ENCODE peak calls at places on chromosomes 16 and 17, in five cellular contexts. One of them, this sample, is unnamed.
A peak's percentile ranks its signal among the peaks of the same experiment; 100 is the strongest.

GRCh38 chr17:11589706-11590105 is 8.6 kb upstream of the DNAH9 start:
- DNase-seq in GM23338: no peak
- DNase-seq in iPS-NIHi11: no peak
- DNase-seq in stimulated activated CD4-positive, alpha-beta T cell treated with anti-CD3 and anti-CD28 coated beads, Interleukin-2, amount 100 ng/mL, for 24 hours: no peak
- DNase-seq in skeletal muscle cell: no peak
- DNase-seq in this sample: no peak

GRCh38 chr17:76920364-76921139 is 52.3 kb downstream of the MGAT5B start:
- DNase-seq in GM23338: no peak
- DNase-seq in iPS-NIHi11: no peak
- DNase-seq in stimulated activated CD4-positive, alpha-beta T cell treated with anti-CD3 and anti-CD28 coated beads, Interleukin-2, amount 100 ng/mL, for 24 hours: no peak
- DNase-seq in skeletal muscle cell: no peak
- DNase-seq in this sample: no peak

GRCh38 chr16:85536411-85537330 is 76.5 kb upstream of the GSE1 start:
- DNase-seq in GM23338: peak; percentile 3
- DNase-seq in iPS-NIHi11: no peak
- DNase-seq in stimulated activated CD4-positive, alpha-beta T cell treated with anti-CD3 and anti-CD28 coated beads, Interleukin-2, amount 100 ng/mL, for 24 hours: no peak
- DNase-seq in skeletal muscle cell: no peak
- DNase-seq in this sample: no peak

GRCh38 chr16:12206031-12206748 is 229.7 kb downstream of the SNX29 start:
- DNase-seq in GM23338: no peak
- DNase-seq in iPS-NIHi11: no peak
- DNase-seq in stimulated activated CD4-positive, alpha-beta T cell treated with anti-CD3 and anti-CD28 coated beads, Interleukin-2, amount 100 ng/mL, for 24 hours: no peak
- DNase-seq in skeletal muscle cell: no peak
- DNase-seq in this sample: no peak

GRCh38 chr17:66076546-66077190 is 115.3 kb downstream of the CEP112 start:
- DNase-seq in GM23338: no peak
- DNase-seq in iPS-NIHi11: no peak
- DNase-seq in stimulated activated CD4-positive, alpha-beta T cell treated with anti-CD3 and anti-CD28 coated beads, Interleukin-2, amount 100 ng/mL, for 24 hours: no peak
- DNase-seq in skeletal muscle cell: no peak
- DNase-seq in this sample: no peak

GRCh38 chr17:47301831-47302230 is 21.9 kb upstream of the EFCAB13 start:
- DNase-seq in GM23338: no peak
- DNase-seq in iPS-NIHi11: no peak
- DNase-seq in stimulated activated CD4-positive, alpha-beta T cell treated with anti-CD3 and anti-CD28 coated beads, Interleukin-2, amount 100 ng/mL, for 24 hours: no peak
- DNase-seq in skeletal muscle cell: no peak
- DNase-seq in this sample: no peak

GRCh38 chr17:62995377-62995885 is 29.4 kb downstream of the TANC2 start:
- DNase-seq in GM23338: peak; percentile 69
- DNase-seq in iPS-NIHi11: peak; percentile 38
- DNase-seq in stimulated activated CD4-positive, alpha-beta T cell treated with anti-CD3 and anti-CD28 coated beads, Interleukin-2, amount 100 ng/mL, for 24 hours: peak; percentile 25
- DNase-seq in skeletal muscle cell: no peak
- DNase-seq in this sample: no peak

GRCh38 chr16:75780669-75781068 is 54.4 kb upstream of the CPHXL start:
- DNase-seq in GM23338: no peak
- DNase-seq in iPS-NIHi11: no peak
- DNase-seq in stimulated activated CD4-positive, alpha-beta T cell treated with anti-CD3 and anti-CD28 coated beads, Interleukin-2, amount 100 ng/mL, for 24 hours: no peak
- DNase-seq in skeletal muscle cell: no peak
- DNase-seq in this sample: no peak

GRCh38 chr16:4935231-4935855 is 1.6 kb downstream of the PPL start:
- DNase-seq in GM23338: no peak
- DNase-seq in iPS-NIHi11: no peak
- DNase-seq in stimulated activated CD4-positive, alpha-beta T cell treated with anti-CD3 and anti-CD28 coated beads, Interleukin-2, amount 100 ng/mL, for 24 hours: no peak
- DNase-seq in skeletal muscle cell: peak; percentile 45
- DNase-seq in this sample: no peak

GRCh38 chr17:63984651-63985386 is 12.1 kb upstream of the SCN4A start:
- DNase-seq in GM23338: no peak
- DNase-seq in iPS-NIHi11: no peak
- DNase-seq in stimulated activated CD4-positive, alpha-beta T cell treated with anti-CD3 and anti-CD28 coated beads, Interleukin-2, amount 100 ng/mL, for 24 hours: peak; percentile 54
- DNase-seq in skeletal muscle cell: peak; percentile 83
- DNase-seq in this sample: peak; percentile 77

GRCh38 chr17:46195939-46196338 is 2.7 kb upstream of the KANSL1 start:
- DNase-seq in GM23338: no peak
- DNase-seq in iPS-NIHi11: no peak
- DNase-seq in stimulated activated CD4-positive, alpha-beta T cell treated with anti-CD3 and anti-CD28 coated beads, Interleukin-2, amount 100 ng/mL, for 24 hours: no peak
- DNase-seq in skeletal muscle cell: no peak
- DNase-seq in this sample: no peak

GRCh38 chr16:351804-352520 is 561 bp downstream of the AXIN1 start:
- DNase-seq in GM23338: peak; percentile 61
- DNase-seq in iPS-NIHi11: no peak
- DNase-seq in stimulated activated CD4-positive, alpha-beta T cell treated with anti-CD3 and anti-CD28 coated beads, Interleukin-2, amount 100 ng/mL, for 24 hours: peak; percentile 35
- DNase-seq in skeletal muscle cell: no peak
- DNase-seq in this sample: no peak

GRCh38 chr16:12728471-12728870 is 75.2 kb downstream of the CPPED1 start:
- DNase-seq in GM23338: peak; percentile 31
- DNase-seq in iPS-NIHi11: no peak
- DNase-seq in stimulated activated CD4-positive, alpha-beta T cell treated with anti-CD3 and anti-CD28 coated beads, Interleukin-2, amount 100 ng/mL, for 24 hours: no peak
- DNase-seq in skeletal muscle cell: no peak
- DNase-seq in this sample: no peak

GRCh38 chr16:84786605-84787302 is 33.0 kb upstream of the CRISPLD2 start:
- DNase-seq in GM23338: no peak
- DNase-seq in iPS-NIHi11: peak; percentile 54
- DNase-seq in stimulated activated CD4-positive, alpha-beta T cell treated with anti-CD3 and anti-CD28 coated beads, Interleukin-2, amount 100 ng/mL, for 24 hours: no peak
- DNase-seq in skeletal muscle cell: no peak
- DNase-seq in this sample: no peak

GRCh38 chr17:43563262-43564079 is 17.3 kb upstream of the ETV4 start:
- DNase-seq in GM23338: peak; percentile 54
- DNase-seq in iPS-NIHi11: peak; percentile 45
- DNase-seq in stimulated activated CD4-positive, alpha-beta T cell treated with anti-CD3 and anti-CD28 coated beads, Interleukin-2, amount 100 ng/mL, for 24 hours: no peak
- DNase-seq in skeletal muscle cell: no peak
- DNase-seq in this sample: no peak

GRCh38 chr17:61402978-61403845 is 3.6 kb downstream of the TBX2 start:
- DNase-seq in GM23338: peak; percentile 75
- DNase-seq in iPS-NIHi11: peak; percentile 23
- DNase-seq in stimulated activated CD4-positive, alpha-beta T cell treated with anti-CD3 and anti-CD28 coated beads, Interleukin-2, amount 100 ng/mL, for 24 hours: no peak
- DNase-seq in skeletal muscle cell: no peak
- DNase-seq in this sample: no peak

GRCh38 chr17:6755281-6755680 is 565 bp upstream of the XAF1 start:
- DNase-seq in GM23338: no peak
- DNase-seq in iPS-NIHi11: no peak
- DNase-seq in stimulated activated CD4-positive, alpha-beta T cell treated with anti-CD3 and anti-CD28 coated beads, Interleukin-2, amount 100 ng/mL, for 24 hours: no peak
- DNase-seq in skeletal muscle cell: peak; percentile 5
- DNase-seq in this sample: no peak

GRCh38 chr17:7058831-7059447 is 15.0 kb upstream of the SLC16A11 start:
- DNase-seq in GM23338: no peak
- DNase-seq in iPS-NIHi11: no peak
- DNase-seq in stimulated activated CD4-positive, alpha-beta T cell treated with anti-CD3 and anti-CD28 coated beads, Interleukin-2, amount 100 ng/mL, for 24 hours: no peak
- DNase-seq in skeletal muscle cell: no peak
- DNase-seq in this sample: no peak

GRCh38 chr16:72873853-72874252 is 174.1 kb downstream of the ZFHX3 start:
- DNase-seq in GM23338: no peak
- DNase-seq in iPS-NIHi11: no peak
- DNase-seq in stimulated activated CD4-positive, alpha-beta T cell treated with anti-CD3 and anti-CD28 coated beads, Interleukin-2, amount 100 ng/mL, for 24 hours: no peak
- DNase-seq in skeletal muscle cell: no peak
- DNase-seq in this sample: no peak

GRCh38 chr16:9095998-9096397 is 4.6 kb downstream of the HAPSTR1 start:
- DNase-seq in GM23338: no peak
- DNase-seq in iPS-NIHi11: no peak
- DNase-seq in stimulated activated CD4-positive, alpha-beta T cell treated with anti-CD3 and anti-CD28 coated beads, Interleukin-2, amount 100 ng/mL, for 24 hours: no peak
- DNase-seq in skeletal muscle cell: no peak
- DNase-seq in this sample: no peak

GRCh38 chr17:74176546-74177001 is 26.9 kb upstream of the RPL38 start:
- DNase-seq in GM23338: peak; percentile 88
- DNase-seq in iPS-NIHi11: peak; percentile 79
- DNase-seq in stimulated activated CD4-positive, alpha-beta T cell treated with anti-CD3 and anti-CD28 coated beads, Interleukin-2, amount 100 ng/mL, for 24 hours: peak; percentile 49
- DNase-seq in skeletal muscle cell: no peak
- DNase-seq in this sample: no peak

GRCh38 chr17:57622886-57623433 is 122.1 kb downstream of the CCDC182 start:
- DNase-seq in GM23338: no peak
- DNase-seq in iPS-NIHi11: no peak
- DNase-seq in stimulated activated CD4-positive, alpha-beta T cell treated with anti-CD3 and anti-CD28 coated beads, Interleukin-2, amount 100 ng/mL, for 24 hours: no peak
- DNase-seq in skeletal muscle cell: peak; percentile 25
- DNase-seq in this sample: peak; percentile 26

GRCh38 chr16:67431805-67432476 is 1.0 kb downstream of the HSD11B2 start:
- DNase-seq in GM23338: peak; percentile 65
- DNase-seq in iPS-NIHi11: peak; percentile 74
- DNase-seq in stimulated activated CD4-positive, alpha-beta T cell treated with anti-CD3 and anti-CD28 coated beads, Interleukin-2, amount 100 ng/mL, for 24 hours: no peak
- DNase-seq in skeletal muscle cell: no peak
- DNase-seq in this sample: no peak

GRCh38 chr16:3580271-3580670 is 3.1 kb upstream of the NLRC3 start:
- DNase-seq in GM23338: no peak
- DNase-seq in iPS-NIHi11: no peak
- DNase-seq in stimulated activated CD4-positive, alpha-beta T cell treated with anti-CD3 and anti-CD28 coated beads, Interleukin-2, amount 100 ng/mL, for 24 hours: no peak
- DNase-seq in skeletal muscle cell: no peak
- DNase-seq in this sample: no peak

GRCh38 chr17:8572767-8573166 is 57.8 kb downstream of the MYH10 start:
- DNase-seq in GM23338: no peak
- DNase-seq in iPS-NIHi11: no peak
- DNase-seq in stimulated activated CD4-positive, alpha-beta T cell treated with anti-CD3 and anti-CD28 coated beads, Interleukin-2, amount 100 ng/mL, for 24 hours: no peak
- DNase-seq in skeletal muscle cell: no peak
- DNase-seq in this sample: no peak

GRCh38 chr17:72735602-72736001 is 356.9 kb downstream of the SLC39A11 start:
- DNase-seq in GM23338: no peak
- DNase-seq in iPS-NIHi11: no peak
- DNase-seq in stimulated activated CD4-positive, alpha-beta T cell treated with anti-CD3 and anti-CD28 coated beads, Interleukin-2, amount 100 ng/mL, for 24 hours: no peak
- DNase-seq in skeletal muscle cell: no peak
- DNase-seq in this sample: no peak

GRCh38 chr16:77297996-77298637 is 98.9 kb downstream of the SYCE1L start:
- DNase-seq in GM23338: no peak
- DNase-seq in iPS-NIHi11: no peak
- DNase-seq in stimulated activated CD4-positive, alpha-beta T cell treated with anti-CD3 and anti-CD28 coated beads, Interleukin-2, amount 100 ng/mL, for 24 hours: no peak
- DNase-seq in skeletal muscle cell: no peak
- DNase-seq in this sample: no peak

GRCh38 chr17:17346428-17347233 is 43.5 kb downstream of the NT5M start:
- DNase-seq in GM23338: no peak
- DNase-seq in iPS-NIHi11: peak; percentile 11
- DNase-seq in stimulated activated CD4-positive, alpha-beta T cell treated with anti-CD3 and anti-CD28 coated beads, Interleukin-2, amount 100 ng/mL, for 24 hours: no peak
- DNase-seq in skeletal muscle cell: no peak
- DNase-seq in this sample: no peak

GRCh38 chr17:30344283-30345088 is 10.6 kb upstream of the TMIGD1 start:
- DNase-seq in GM23338: no peak
- DNase-seq in iPS-NIHi11: no peak
- DNase-seq in stimulated activated CD4-positive, alpha-beta T cell treated with anti-CD3 and anti-CD28 coated beads, Interleukin-2, amount 100 ng/mL, for 24 hours: no peak
- DNase-seq in skeletal muscle cell: peak; percentile 81
- DNase-seq in this sample: peak; percentile 9

GRCh38 chr16:586047-586644 is 3.7 kb upstream of the RAB40C start:
- DNase-seq in GM23338: no peak
- DNase-seq in iPS-NIHi11: no peak
- DNase-seq in stimulated activated CD4-positive, alpha-beta T cell treated with anti-CD3 and anti-CD28 coated beads, Interleukin-2, amount 100 ng/mL, for 24 hours: no peak
- DNase-seq in skeletal muscle cell: no peak
- DNase-seq in this sample: no peak

GRCh38 chr16:67407176-67407787 is 9.0 kb downstream of the ZDHHC1 start:
- DNase-seq in GM23338: no peak
- DNase-seq in iPS-NIHi11: no peak
- DNase-seq in stimulated activated CD4-positive, alpha-beta T cell treated with anti-CD3 and anti-CD28 coated beads, Interleukin-2, amount 100 ng/mL, for 24 hours: no peak
- DNase-seq in skeletal muscle cell: no peak
- DNase-seq in this sample: no peak

GRCh38 chr16:87454391-87454790 is 38.4 kb downstream of the ZCCHC14 start:
- DNase-seq in GM23338: no peak
- DNase-seq in iPS-NIHi11: no peak
- DNase-seq in stimulated activated CD4-positive, alpha-beta T cell treated with anti-CD3 and anti-CD28 coated beads, Interleukin-2, amount 100 ng/mL, for 24 hours: no peak
- DNase-seq in skeletal muscle cell: no peak
- DNase-seq in this sample: no peak

GRCh38 chr17:79360196-79360595 is 250.7 kb downstream of the RBFOX3 start:
- DNase-seq in GM23338: no peak
- DNase-seq in iPS-NIHi11: no peak
- DNase-seq in stimulated activated CD4-positive, alpha-beta T cell treated with anti-CD3 and anti-CD28 coated beads, Interleukin-2, amount 100 ng/mL, for 24 hours: no peak
- DNase-seq in skeletal muscle cell: no peak
- DNase-seq in this sample: no peak

GRCh38 chr17:7745748-7746470 is 28.4 kb downstream of the DNAH2 start:
- DNase-seq in GM23338: no peak
- DNase-seq in iPS-NIHi11: peak; percentile 29
- DNase-seq in stimulated activated CD4-positive, alpha-beta T cell treated with anti-CD3 and anti-CD28 coated beads, Interleukin-2, amount 100 ng/mL, for 24 hours: no peak
- DNase-seq in skeletal muscle cell: peak; percentile 57
- DNase-seq in this sample: peak; percentile 23